ENCODE peak calls at places on chromosome 1, in seven cellular contexts. One of them, this sample, is unnamed.

GRCh38 chr1:246573481-246573880 is 7.2 kb downstream of the CNST start:
- DNase-seq in GM13977: no peak
- DNase-seq in kidney epithelial cell: no peak
- DNase-seq in RPMI7951: peak
- DNase-seq in EL: no peak
- DNase-seq in upper lobe of right lung: no peak
- DNase-seq in activated effector memory CD4-positive, alpha-beta T cell treated with Interleukin-2 at 50 U/mL for 16 hours: no peak
- DNase-seq in this sample: no peak

GRCh38 chr1:33074193-33074945 is 6.6 kb upstream of the AZIN2 start:
- DNase-seq in RPMI7951: no peak
- DNase-seq in EL: no peak
- DNase-seq in kidney epithelial cell: no peak
- DNase-seq in upper lobe of right lung: no peak
- DNase-seq in GM13977: no peak
- DNase-seq in activated effector memory CD4-positive, alpha-beta T cell treated with Interleukin-2 at 50 U/mL for 16 hours: no peak
- DNase-seq in this sample: no peak

GRCh38 chr1:231338270-231339128 is at the start of gene SPRTN:
- DNase-seq in RPMI7951: no peak
- DNase-seq in EL: peak
- DNase-seq in upper lobe of right lung: no peak
- DNase-seq in GM13977: peak
- DNase-seq in activated effector memory CD4-positive, alpha-beta T cell treated with Interleukin-2 at 50 U/mL for 16 hours: no peak
- DNase-seq in kidney epithelial cell: no peak
- DNase-seq in this sample: peak

GRCh38 chr1:181646723-181647122 is 163.4 kb downstream of the CACNA1E start:
- DNase-seq in upper lobe of right lung: no peak
- DNase-seq in GM13977: no peak
- DNase-seq in activated effector memory CD4-positive, alpha-beta T cell treated with Interleukin-2 at 50 U/mL for 16 hours: no peak
- DNase-seq in kidney epithelial cell: no peak
- DNase-seq in RPMI7951: no peak
- DNase-seq in EL: no peak
- DNase-seq in this sample: no peak

GRCh38 chr1:117077267-117077666 is 17.1 kb downstream of the TTF2 start:
- DNase-seq in RPMI7951: peak
- DNase-seq in kidney epithelial cell: peak
- DNase-seq in GM13977: no peak
- DNase-seq in activated effector memory CD4-positive, alpha-beta T cell treated with Interleukin-2 at 50 U/mL for 16 hours: no peak
- DNase-seq in EL: peak
- DNase-seq in upper lobe of right lung: no peak
- DNase-seq in this sample: no peak

GRCh38 chr1:7717769-7718368 is 53.2 kb upstream of the VAMP3 start:
- DNase-seq in GM13977: no peak
- DNase-seq in RPMI7951: no peak
- DNase-seq in upper lobe of right lung: no peak
- DNase-seq in kidney epithelial cell: no peak
- DNase-seq in activated effector memory CD4-positive, alpha-beta T cell treated with Interleukin-2 at 50 U/mL for 16 hours: no peak
- DNase-seq in EL: no peak
- DNase-seq in this sample: no peak

GRCh38 chr1:206833131-206833530 is 32.3 kb upstream of the IL20 start:
- DNase-seq in EL: no peak
- DNase-seq in GM13977: no peak
- DNase-seq in upper lobe of right lung: no peak
- DNase-seq in activated effector memory CD4-positive, alpha-beta T cell treated with Interleukin-2 at 50 U/mL for 16 hours: no peak
- DNase-seq in kidney epithelial cell: no peak
- DNase-seq in RPMI7951: no peak
- DNase-seq in this sample: no peak

GRCh38 chr1:60819302-60819701 is 263.1 kb upstream of the NFIA start:
- DNase-seq in EL: no peak
- DNase-seq in upper lobe of right lung: no peak
- DNase-seq in activated effector memory CD4-positive, alpha-beta T cell treated with Interleukin-2 at 50 U/mL for 16 hours: no peak
- DNase-seq in RPMI7951: no peak
- DNase-seq in kidney epithelial cell: no peak
- DNase-seq in GM13977: no peak
- DNase-seq in this sample: no peak

GRCh38 chr1:234631721-234632125 is 21.7 kb upstream of the IRF2BP2 start:
- DNase-seq in RPMI7951: peak
- DNase-seq in EL: peak
- DNase-seq in GM13977: no peak
- DNase-seq in upper lobe of right lung: no peak
- DNase-seq in activated effector memory CD4-positive, alpha-beta T cell treated with Interleukin-2 at 50 U/mL for 16 hours: no peak
- DNase-seq in kidney epithelial cell: peak
- DNase-seq in this sample: no peak

GRCh38 chr1:97093742-97094141 is 372.2 kb downstream of the PTBP2 start:
- DNase-seq in upper lobe of right lung: no peak
- DNase-seq in kidney epithelial cell: no peak
- DNase-seq in RPMI7951: no peak
- DNase-seq in EL: peak
- DNase-seq in GM13977: no peak
- DNase-seq in activated effector memory CD4-positive, alpha-beta T cell treated with Interleukin-2 at 50 U/mL for 16 hours: no peak
- DNase-seq in this sample: no peak

GRCh38 chr1:203316626-203317093 is 11.3 kb downstream of the BTG2 start:
- DNase-seq in RPMI7951: no peak
- DNase-seq in upper lobe of right lung: no peak
- DNase-seq in kidney epithelial cell: no peak
- DNase-seq in EL: no peak
- DNase-seq in GM13977: no peak
- DNase-seq in activated effector memory CD4-positive, alpha-beta T cell treated with Interleukin-2 at 50 U/mL for 16 hours: no peak
- DNase-seq in this sample: no peak

GRCh38 chr1:197269053-197269452 is 1.0 kb downstream of the CRB1 start:
- DNase-seq in RPMI7951: no peak
- DNase-seq in activated effector memory CD4-positive, alpha-beta T cell treated with Interleukin-2 at 50 U/mL for 16 hours: no peak
- DNase-seq in EL: no peak
- DNase-seq in kidney epithelial cell: no peak
- DNase-seq in upper lobe of right lung: no peak
- DNase-seq in GM13977: no peak
- DNase-seq in this sample: no peak

GRCh38 chr1:34929497-34929852 is at the start of gene DLGAP3:
- DNase-seq in upper lobe of right lung: no peak
- DNase-seq in EL: no peak
- DNase-seq in RPMI7951: no peak
- DNase-seq in kidney epithelial cell: no peak
- DNase-seq in GM13977: peak
- DNase-seq in activated effector memory CD4-positive, alpha-beta T cell treated with Interleukin-2 at 50 U/mL for 16 hours: no peak
- DNase-seq in this sample: no peak

GRCh38 chr1:106600626-106601025 is 455.8 kb upstream of the PRMT6 start:
- DNase-seq in RPMI7951: no peak
- DNase-seq in GM13977: no peak
- DNase-seq in activated effector memory CD4-positive, alpha-beta T cell treated with Interleukin-2 at 50 U/mL for 16 hours: no peak
- DNase-seq in kidney epithelial cell: no peak
- DNase-seq in EL: no peak
- DNase-seq in upper lobe of right lung: no peak
- DNase-seq in this sample: no peak

GRCh38 chr1:99371413-99371812 is 107.1 kb downstream of the PLPPR4 start:
- DNase-seq in EL: no peak
- DNase-seq in RPMI7951: no peak
- DNase-seq in activated effector memory CD4-positive, alpha-beta T cell treated with Interleukin-2 at 50 U/mL for 16 hours: no peak
- DNase-seq in GM13977: no peak
- DNase-seq in upper lobe of right lung: no peak
- DNase-seq in kidney epithelial cell: no peak
- DNase-seq in this sample: no peak

GRCh38 chr1:15444476-15445389 is 6.5 kb downstream of the CTRC start:
- DNase-seq in EL: no peak
- DNase-seq in kidney epithelial cell: no peak
- DNase-seq in activated effector memory CD4-positive, alpha-beta T cell treated with Interleukin-2 at 50 U/mL for 16 hours: no peak
- DNase-seq in GM13977: no peak
- DNase-seq in RPMI7951: no peak
- DNase-seq in upper lobe of right lung: no peak
- DNase-seq in this sample: no peak

GRCh38 chr1:33316601-33317000 is 4.3 kb downstream of the A3GALT2 start:
- DNase-seq in kidney epithelial cell: no peak
- DNase-seq in RPMI7951: no peak
- DNase-seq in activated effector memory CD4-positive, alpha-beta T cell treated with Interleukin-2 at 50 U/mL for 16 hours: no peak
- DNase-seq in GM13977: no peak
- DNase-seq in EL: no peak
- DNase-seq in upper lobe of right lung: peak
- DNase-seq in this sample: no peak

GRCh38 chr1:59194621-59195020 is 102.3 kb upstream of the FGGY start:
- DNase-seq in GM13977: no peak
- DNase-seq in upper lobe of right lung: no peak
- DNase-seq in RPMI7951: no peak
- DNase-seq in EL: no peak
- DNase-seq in activated effector memory CD4-positive, alpha-beta T cell treated with Interleukin-2 at 50 U/mL for 16 hours: no peak
- DNase-seq in kidney epithelial cell: no peak
- DNase-seq in this sample: no peak

GRCh38 chr1:9882296-9882944 is 27.6 kb downstream of the CTNNBIP1 start:
- DNase-seq in activated effector memory CD4-positive, alpha-beta T cell treated with Interleukin-2 at 50 U/mL for 16 hours: no peak
- DNase-seq in upper lobe of right lung: no peak
- DNase-seq in kidney epithelial cell: no peak
- DNase-seq in GM13977: no peak
- DNase-seq in RPMI7951: peak
- DNase-seq in EL: no peak
- DNase-seq in this sample: no peak

GRCh38 chr1:205059660-205060059 is 16.6 kb downstream of the CNTN2 start:
- DNase-seq in EL: no peak
- DNase-seq in GM13977: no peak
- DNase-seq in activated effector memory CD4-positive, alpha-beta T cell treated with Interleukin-2 at 50 U/mL for 16 hours: no peak
- DNase-seq in RPMI7951: no peak
- DNase-seq in kidney epithelial cell: no peak
- DNase-seq in upper lobe of right lung: no peak
- DNase-seq in this sample: no peak

GRCh38 chr1:29964718-29965533 is 728.6 kb downstream of the PTPRU start:
- DNase-seq in upper lobe of right lung: no peak
- DNase-seq in RPMI7951: peak
- DNase-seq in EL: no peak
- DNase-seq in GM13977: no peak
- DNase-seq in kidney epithelial cell: no peak
- DNase-seq in activated effector memory CD4-positive, alpha-beta T cell treated with Interleukin-2 at 50 U/mL for 16 hours: no peak
- DNase-seq in this sample: no peak

GRCh38 chr1:240234477-240235225 is 143.0 kb downstream of the FMN2 start:
- DNase-seq in RPMI7951: peak
- DNase-seq in upper lobe of right lung: no peak
- DNase-seq in EL: peak
- DNase-seq in activated effector memory CD4-positive, alpha-beta T cell treated with Interleukin-2 at 50 U/mL for 16 hours: no peak
- DNase-seq in kidney epithelial cell: no peak
- DNase-seq in GM13977: no peak
- DNase-seq in this sample: no peak

GRCh38 chr1:237817277-237817676 is 73.4 kb downstream of the ZP4 start:
- DNase-seq in upper lobe of right lung: no peak
- DNase-seq in kidney epithelial cell: no peak
- DNase-seq in EL: peak
- DNase-seq in GM13977: no peak
- DNase-seq in activated effector memory CD4-positive, alpha-beta T cell treated with Interleukin-2 at 50 U/mL for 16 hours: no peak
- DNase-seq in RPMI7951: no peak
- DNase-seq in this sample: no peak

GRCh38 chr1:113747376-113747775 is 11.9 kb downstream of the PHTF1 start:
- DNase-seq in activated effector memory CD4-positive, alpha-beta T cell treated with Interleukin-2 at 50 U/mL for 16 hours: no peak
- DNase-seq in EL: peak
- DNase-seq in kidney epithelial cell: no peak
- DNase-seq in upper lobe of right lung: no peak
- DNase-seq in GM13977: no peak
- DNase-seq in RPMI7951: no peak
- DNase-seq in this sample: no peak

GRCh38 chr1:194292912-194293311 is 1106.5 kb upstream of the B3GALT2 start:
- DNase-seq in GM13977: no peak
- DNase-seq in kidney epithelial cell: no peak
- DNase-seq in EL: no peak
- DNase-seq in activated effector memory CD4-positive, alpha-beta T cell treated with Interleukin-2 at 50 U/mL for 16 hours: no peak
- DNase-seq in RPMI7951: no peak
- DNase-seq in upper lobe of right lung: no peak
- DNase-seq in this sample: no peak

GRCh38 chr1:40986929-40987328 is 7.4 kb downstream of the CTPS1 start:
- DNase-seq in GM13977: no peak
- DNase-seq in upper lobe of right lung: no peak
- DNase-seq in RPMI7951: no peak
- DNase-seq in kidney epithelial cell: no peak
- DNase-seq in activated effector memory CD4-positive, alpha-beta T cell treated with Interleukin-2 at 50 U/mL for 16 hours: no peak
- DNase-seq in EL: no peak
- DNase-seq in this sample: no peak

GRCh38 chr1:118984086-118984989 is 3.8 kb downstream of the TBX15 start:
- DNase-seq in kidney epithelial cell: no peak
- DNase-seq in GM13977: peak
- DNase-seq in activated effector memory CD4-positive, alpha-beta T cell treated with Interleukin-2 at 50 U/mL for 16 hours: no peak
- DNase-seq in EL: peak
- DNase-seq in RPMI7951: no peak
- DNase-seq in upper lobe of right lung: no peak
- DNase-seq in this sample: no peak

GRCh38 chr1:41021526-41022308 is at the start of gene SLFNL1:
- DNase-seq in RPMI7951: no peak
- DNase-seq in kidney epithelial cell: no peak
- DNase-seq in GM13977: no peak
- DNase-seq in EL: peak
- DNase-seq in upper lobe of right lung: no peak
- DNase-seq in activated effector memory CD4-positive, alpha-beta T cell treated with Interleukin-2 at 50 U/mL for 16 hours: no peak
- DNase-seq in this sample: no peak

This sample was measured in NAMALWA.